ENCODE peak calls at places on chromosomes 11 and 22, in five cellular contexts. One of them, this sample, is unnamed.

GRCh38 chr11:112613051-112613972 is 347.9 kb upstream of the NCAM1 start:
- DNase-seq in DMS153: peak; percentile 3
- DNase-seq in cardiac fibroblast: peak; percentile 62
- DNase-seq in pons: no peak
- DNase-seq in glutamatergic neuron: no peak
- DNase-seq in this sample: peak; percentile 22

GRCh38 chr11:35163707-35164496 is 24.9 kb downstream of the CD44 start:
- DNase-seq in DMS153: no peak
- DNase-seq in glutamatergic neuron: no peak
- DNase-seq in pons: no peak
- DNase-seq in cardiac fibroblast: no peak
- DNase-seq in this sample: no peak

GRCh38 chr22:27828214-27828587 is 26.6 kb upstream of the MN1 start:
- DNase-seq in DMS153: no peak
- DNase-seq in pons: no peak
- DNase-seq in cardiac fibroblast: no peak
- DNase-seq in glutamatergic neuron: no peak
- DNase-seq in this sample: no peak

GRCh38 chr11:94775576-94776327 is 7.6 kb downstream of the AMOTL1 start:
- DNase-seq in DMS153: peak; percentile 66
- DNase-seq in pons: no peak
- DNase-seq in glutamatergic neuron: no peak
- DNase-seq in cardiac fibroblast: no peak
- DNase-seq in this sample: peak; percentile 89

GRCh38 chr11:86446163-86446923 is 71.7 kb downstream of the CCDC81 start:
- DNase-seq in pons: no peak
- DNase-seq in cardiac fibroblast: no peak
- DNase-seq in DMS153: no peak
- DNase-seq in glutamatergic neuron: no peak
- DNase-seq in this sample: no peak

GRCh38 chr11:120425527-120425926 is 86.0 kb upstream of the GRIK4 start:
- DNase-seq in DMS153: no peak
- DNase-seq in cardiac fibroblast: no peak
- DNase-seq in pons: no peak
- DNase-seq in glutamatergic neuron: no peak
- DNase-seq in this sample: no peak

GRCh38 chr11:46868912-46869311 is 22.8 kb upstream of the CKAP5 start:
- DNase-seq in pons: no peak
- DNase-seq in DMS153: no peak
- DNase-seq in cardiac fibroblast: no peak
- DNase-seq in glutamatergic neuron: no peak
- DNase-seq in this sample: no peak

GRCh38 chr22:48352086-48352911 is 1475.4 kb downstream of the BRD1 start:
- DNase-seq in glutamatergic neuron: no peak
- DNase-seq in DMS153: no peak
- DNase-seq in pons: no peak
- DNase-seq in cardiac fibroblast: no peak
- DNase-seq in this sample: no peak

GRCh38 chr11:47106839-47107520 is 69.7 kb downstream of the ARFGAP2 start:
- DNase-seq in DMS153: peak; percentile 90
- DNase-seq in pons: peak; percentile 96
- DNase-seq in glutamatergic neuron: no peak
- DNase-seq in cardiac fibroblast: no peak
- DNase-seq in this sample: no peak

GRCh38 chr11:65013130-65013691 is 749 bp upstream of the ARL2 start:
- DNase-seq in glutamatergic neuron: peak; percentile 89
- DNase-seq in DMS153: peak; percentile 67
- DNase-seq in pons: no peak
- DNase-seq in cardiac fibroblast: peak; percentile 91
- DNase-seq in this sample: peak; percentile 82

GRCh38 chr11:134355656-134356055 is 23.9 kb downstream of the GLB1L2 start:
- DNase-seq in cardiac fibroblast: no peak
- DNase-seq in pons: no peak
- DNase-seq in glutamatergic neuron: no peak
- DNase-seq in DMS153: no peak
- DNase-seq in this sample: no peak

GRCh38 chr11:93526691-93527583 is 16.3 kb downstream of the SMCO4 start:
- DNase-seq in cardiac fibroblast: no peak
- DNase-seq in glutamatergic neuron: no peak
- DNase-seq in DMS153: no peak
- DNase-seq in pons: no peak
- DNase-seq in this sample: no peak